ENCODE peak calls at places on chromosomes 13 and 19, in nine cellular contexts. One of them, this sample, is unnamed.
A peak's percentile ranks its signal among the peaks of the same experiment; 100 is the strongest.

GRCh38 chr13:50224534-50224933 is 209.3 kb downstream of the KCNRG start:
- DNase-seq in tibial nerve: no peak
- DNase-seq in hepatocyte: no peak
- DNase-seq in BJ: no peak
- DNase-seq in psoas muscle: no peak
- DNase-seq in A549: no peak
- DNase-seq in SK-N-SH: no peak
- DNase-seq in AG04449: no peak
- DNase-seq in heart left ventricle: no peak
- DNase-seq in this sample: no peak

GRCh38 chr13:91722267-91722884 is 324.0 kb downstream of the GPC5 start:
- DNase-seq in tibial nerve: no peak
- DNase-seq in hepatocyte: peak; percentile 52
- DNase-seq in BJ: no peak
- DNase-seq in psoas muscle: no peak
- DNase-seq in A549: peak; percentile 1
- DNase-seq in SK-N-SH: peak; percentile 36
- DNase-seq in AG04449: no peak
- DNase-seq in heart left ventricle: no peak
- DNase-seq in this sample: no peak

GRCh38 chr19:14159059-14159458 is 22.7 kb upstream of the ASF1B start:
- DNase-seq in tibial nerve: no peak
- DNase-seq in hepatocyte: no peak
- DNase-seq in BJ: no peak
- DNase-seq in psoas muscle: no peak
- DNase-seq in A549: no peak
- DNase-seq in SK-N-SH: no peak
- DNase-seq in AG04449: no peak
- DNase-seq in heart left ventricle: no peak
- DNase-seq in this sample: no peak

GRCh38 chr19:51489113-51489512 is 10.8 kb downstream of the CEACAM18 start:
- DNase-seq in tibial nerve: no peak
- DNase-seq in hepatocyte: no peak
- DNase-seq in BJ: no peak
- DNase-seq in psoas muscle: no peak
- DNase-seq in A549: no peak
- DNase-seq in SK-N-SH: no peak
- DNase-seq in AG04449: no peak
- DNase-seq in heart left ventricle: no peak
- DNase-seq in this sample: no peak

GRCh38 chr19:5434351-5434917 is 20.8 kb upstream of the ZNRF4 start:
- DNase-seq in tibial nerve: no peak
- DNase-seq in hepatocyte: no peak
- DNase-seq in BJ: no peak
- DNase-seq in psoas muscle: no peak
- DNase-seq in A549: no peak
- DNase-seq in SK-N-SH: no peak
- DNase-seq in AG04449: no peak
- DNase-seq in heart left ventricle: no peak
- DNase-seq in this sample: no peak

GRCh38 chr13:106536244-106537034 is 977 bp upstream of the EFNB2 start:
- DNase-seq in tibial nerve: peak; percentile 82
- DNase-seq in hepatocyte: peak; percentile 96
- DNase-seq in BJ: no peak
- DNase-seq in psoas muscle: peak; percentile 94
- DNase-seq in A549: peak; percentile 74
- DNase-seq in SK-N-SH: peak; percentile 81
- DNase-seq in AG04449: no peak
- DNase-seq in heart left ventricle: peak; percentile 96
- DNase-seq in this sample: peak; percentile 82

GRCh38 chr19:33199441-33200265 is 5.5 kb downstream of the LRP3 start:
- DNase-seq in tibial nerve: no peak
- DNase-seq in hepatocyte: no peak
- DNase-seq in BJ: no peak
- DNase-seq in psoas muscle: no peak
- DNase-seq in A549: no peak
- DNase-seq in SK-N-SH: peak; percentile 9
- DNase-seq in AG04449: no peak
- DNase-seq in heart left ventricle: no peak
- DNase-seq in this sample: no peak

GRCh38 chr19:8390617-8390981 is 439 bp downstream of the RAB11B start:
- DNase-seq in tibial nerve: peak; percentile 97
- DNase-seq in hepatocyte: peak; percentile 97
- DNase-seq in BJ: peak; percentile 53
- DNase-seq in psoas muscle: peak; percentile 99
- DNase-seq in A549: peak; percentile 94
- DNase-seq in SK-N-SH: peak; percentile 96
- DNase-seq in AG04449: peak; percentile 37
- DNase-seq in heart left ventricle: peak; percentile 98
- DNase-seq in this sample: peak; percentile 90

GRCh38 chr19:8392017-8392591 is 1.9 kb downstream of the RAB11B start:
- DNase-seq in tibial nerve: no peak
- DNase-seq in hepatocyte: peak; percentile 43
- DNase-seq in BJ: no peak
- DNase-seq in psoas muscle: peak; percentile 70
- DNase-seq in A549: no peak
- DNase-seq in SK-N-SH: peak; percentile 57
- DNase-seq in AG04449: no peak
- DNase-seq in heart left ventricle: no peak
- DNase-seq in this sample: no peak

DNA sequence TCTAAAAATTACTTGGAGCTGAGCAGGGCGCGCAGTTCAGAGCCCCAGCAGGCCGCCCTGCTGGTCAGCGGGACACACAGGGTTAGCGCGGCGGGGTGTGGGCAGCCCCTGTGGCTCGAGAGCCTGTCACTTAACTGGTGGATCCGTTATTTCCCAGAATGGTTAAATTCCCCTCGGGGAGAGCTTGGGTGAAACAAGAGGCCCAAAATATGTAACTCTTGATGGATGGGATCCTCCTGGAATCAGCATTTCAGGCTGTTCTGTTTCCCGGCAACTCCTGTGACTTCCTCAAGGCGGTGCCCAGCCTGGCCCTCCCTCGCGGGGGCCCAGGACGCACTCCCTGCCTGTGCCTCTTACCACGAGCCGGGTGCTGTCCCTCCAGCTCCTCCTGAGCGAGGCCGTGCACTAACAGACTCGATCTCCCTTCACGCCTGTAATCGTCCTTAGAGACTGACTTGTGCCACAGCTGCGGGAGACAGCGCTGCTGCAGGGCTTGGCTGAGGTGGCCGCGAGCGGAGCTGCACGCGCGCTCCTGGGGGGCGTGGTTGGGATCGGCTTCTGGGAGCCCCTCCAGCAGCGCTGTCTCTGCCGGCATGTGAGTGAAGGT is 9.7 kb downstream of the PTBP1 start:
- DNase-seq in tibial nerve: no peak
- DNase-seq in hepatocyte: no peak
- DNase-seq in BJ: no peak
- DNase-seq in psoas muscle: no peak
- DNase-seq in A549: no peak
- DNase-seq in SK-N-SH: peak; percentile 44
- DNase-seq in AG04449: no peak
- DNase-seq in heart left ventricle: no peak
- DNase-seq in this sample: no peak
- TF ChIP-seq CTCF in tibial nerve: no peak
- TF ChIP-seq CTCF in hepatocyte: no peak
- TF ChIP-seq CTCF in BJ: no peak
- TF ChIP-seq CTCF in psoas muscle: no peak
- TF ChIP-seq CTCF in A549: no peak
- TF ChIP-seq CTCF in SK-N-SH: no peak
- TF ChIP-seq CTCF in AG04449: no peak
- TF ChIP-seq CTCF in heart left ventricle: no peak
- TF ChIP-seq CTCF in this sample: no peak

GRCh38 chr19:40803857-40804782 is 5.1 kb downstream of the EGLN2 start:
- DNase-seq in tibial nerve: no peak
- DNase-seq in hepatocyte: no peak
- DNase-seq in BJ: no peak
- DNase-seq in psoas muscle: no peak
- DNase-seq in A549: no peak
- DNase-seq in SK-N-SH: no peak
- DNase-seq in AG04449: no peak
- DNase-seq in heart left ventricle: no peak
- DNase-seq in this sample: peak; percentile 71
- H3K4me3 ChIP-seq in tibial nerve: no peak overlapping the region
- H3K4me3 ChIP-seq in hepatocyte: no peak overlapping the region
- H3K4me3 ChIP-seq in BJ: no peak overlapping the region
- H3K4me3 ChIP-seq in psoas muscle: peak overlapping the region; percentile 53
- H3K4me3 ChIP-seq in A549: no peak overlapping the region
- H3K4me3 ChIP-seq in SK-N-SH: no peak overlapping the region
- H3K4me3 ChIP-seq in AG04449: no peak overlapping the region
- H3K4me3 ChIP-seq in heart left ventricle: peak overlapping the region; percentile 96
- H3K4me3 ChIP-seq in this sample: peak overlapping the region; percentile 41

GRCh38 chr13:64740493-64740892 is 2489.6 kb downstream of the PCDH9 start:
- DNase-seq in tibial nerve: no peak
- DNase-seq in hepatocyte: no peak
- DNase-seq in BJ: no peak
- DNase-seq in psoas muscle: no peak
- DNase-seq in A549: no peak
- DNase-seq in SK-N-SH: no peak
- DNase-seq in AG04449: no peak
- DNase-seq in heart left ventricle: no peak
- DNase-seq in this sample: no peak
- TF ChIP-seq CTCF in tibial nerve: no peak
- TF ChIP-seq CTCF in hepatocyte: no peak
- TF ChIP-seq CTCF in BJ: no peak
- TF ChIP-seq CTCF in psoas muscle: no peak
- TF ChIP-seq CTCF in A549: no peak
- TF ChIP-seq CTCF in SK-N-SH: no peak
- TF ChIP-seq CTCF in AG04449: no peak
- TF ChIP-seq CTCF in heart left ventricle: no peak
- TF ChIP-seq CTCF in this sample: no peak

GRCh38 chr13:53520132-53520531 is 491.5 kb downstream of the OLFM4 start:
- DNase-seq in tibial nerve: no peak
- DNase-seq in hepatocyte: no peak
- DNase-seq in BJ: no peak
- DNase-seq in psoas muscle: no peak
- DNase-seq in A549: no peak
- DNase-seq in SK-N-SH: no peak
- DNase-seq in AG04449: no peak
- DNase-seq in heart left ventricle: no peak
- DNase-seq in this sample: no peak
- H3K4me3 ChIP-seq in tibial nerve: no peak overlapping the region
- H3K4me3 ChIP-seq in hepatocyte: no peak overlapping the region
- H3K4me3 ChIP-seq in BJ: no peak overlapping the region
- H3K4me3 ChIP-seq in psoas muscle: no peak overlapping the region
- H3K4me3 ChIP-seq in A549: no peak overlapping the region
- H3K4me3 ChIP-seq in SK-N-SH: no peak overlapping the region
- H3K4me3 ChIP-seq in AG04449: no peak overlapping the region
- H3K4me3 ChIP-seq in heart left ventricle: no peak overlapping the region
- H3K4me3 ChIP-seq in this sample: no peak overlapping the region

GRCh38 chr19:40906512-40906911 is 24.5 kb upstream of the CYP2A7 start:
- DNase-seq in tibial nerve: no peak
- DNase-seq in hepatocyte: no peak
- DNase-seq in BJ: no peak
- DNase-seq in psoas muscle: no peak
- DNase-seq in A549: no peak
- DNase-seq in SK-N-SH: no peak
- DNase-seq in AG04449: no peak
- DNase-seq in heart left ventricle: no peak
- DNase-seq in this sample: no peak

GRCh38 chr19:40907968-40908735 is 26.1 kb upstream of the CYP2A7 start:
- DNase-seq in tibial nerve: no peak
- DNase-seq in hepatocyte: no peak
- DNase-seq in BJ: no peak
- DNase-seq in psoas muscle: peak; percentile 54
- DNase-seq in A549: no peak
- DNase-seq in SK-N-SH: no peak
- DNase-seq in AG04449: no peak
- DNase-seq in heart left ventricle: no peak
- DNase-seq in this sample: peak; percentile 4

GRCh38 chr19:40908981-40909380 is 26.9 kb upstream of the CYP2A7 start:
- DNase-seq in tibial nerve: no peak
- DNase-seq in hepatocyte: no peak
- DNase-seq in BJ: no peak
- DNase-seq in psoas muscle: no peak
- DNase-seq in A549: no peak
- DNase-seq in SK-N-SH: no peak
- DNase-seq in AG04449: no peak
- DNase-seq in heart left ventricle: no peak
- DNase-seq in this sample: no peak
- TF ChIP-seq CTCF in tibial nerve: no peak
- TF ChIP-seq CTCF in hepatocyte: no peak
- TF ChIP-seq CTCF in BJ: no peak
- TF ChIP-seq CTCF in psoas muscle: peak; percentile 19
- TF ChIP-seq CTCF in A549: peak; percentile 8
- TF ChIP-seq CTCF in SK-N-SH: no peak
- TF ChIP-seq CTCF in AG04449: no peak
- TF ChIP-seq CTCF in heart left ventricle: no peak
- TF ChIP-seq CTCF in this sample: no peak

GRCh38 chr19:2490659-2491058 is 14.7 kb downstream of the GADD45B start:
- DNase-seq in tibial nerve: no peak
- DNase-seq in hepatocyte: no peak
- DNase-seq in BJ: no peak
- DNase-seq in psoas muscle: no peak
- DNase-seq in A549: no peak
- DNase-seq in SK-N-SH: no peak
- DNase-seq in AG04449: no peak
- DNase-seq in heart left ventricle: no peak
- DNase-seq in this sample: no peak

GRCh38 chr19:2488942-2489731 is 13.2 kb downstream of the GADD45B start:
- DNase-seq in tibial nerve: no peak
- DNase-seq in hepatocyte: peak; percentile 83
- DNase-seq in BJ: no peak
- DNase-seq in psoas muscle: peak; percentile 83
- DNase-seq in A549: peak; percentile 53
- DNase-seq in SK-N-SH: peak; percentile 92
- DNase-seq in AG04449: no peak
- DNase-seq in heart left ventricle: peak; percentile 85
- DNase-seq in this sample: no peak

GRCh38 chr19:2492870-2493269 is 16.9 kb downstream of the GADD45B start:
- DNase-seq in tibial nerve: no peak
- DNase-seq in hepatocyte: no peak
- DNase-seq in BJ: no peak
- DNase-seq in psoas muscle: peak; percentile 45
- DNase-seq in A549: no peak
- DNase-seq in SK-N-SH: peak; percentile 33
- DNase-seq in AG04449: no peak
- DNase-seq in heart left ventricle: no peak
- DNase-seq in this sample: no peak

GRCh38 chr19:2488405-2488941 is 12.5 kb downstream of the GADD45B start:
- DNase-seq in tibial nerve: no peak
- DNase-seq in hepatocyte: no peak
- DNase-seq in BJ: no peak
- DNase-seq in psoas muscle: no peak
- DNase-seq in A549: no peak
- DNase-seq in SK-N-SH: no peak
- DNase-seq in AG04449: no peak
- DNase-seq in heart left ventricle: no peak
- DNase-seq in this sample: no peak

DNA sequence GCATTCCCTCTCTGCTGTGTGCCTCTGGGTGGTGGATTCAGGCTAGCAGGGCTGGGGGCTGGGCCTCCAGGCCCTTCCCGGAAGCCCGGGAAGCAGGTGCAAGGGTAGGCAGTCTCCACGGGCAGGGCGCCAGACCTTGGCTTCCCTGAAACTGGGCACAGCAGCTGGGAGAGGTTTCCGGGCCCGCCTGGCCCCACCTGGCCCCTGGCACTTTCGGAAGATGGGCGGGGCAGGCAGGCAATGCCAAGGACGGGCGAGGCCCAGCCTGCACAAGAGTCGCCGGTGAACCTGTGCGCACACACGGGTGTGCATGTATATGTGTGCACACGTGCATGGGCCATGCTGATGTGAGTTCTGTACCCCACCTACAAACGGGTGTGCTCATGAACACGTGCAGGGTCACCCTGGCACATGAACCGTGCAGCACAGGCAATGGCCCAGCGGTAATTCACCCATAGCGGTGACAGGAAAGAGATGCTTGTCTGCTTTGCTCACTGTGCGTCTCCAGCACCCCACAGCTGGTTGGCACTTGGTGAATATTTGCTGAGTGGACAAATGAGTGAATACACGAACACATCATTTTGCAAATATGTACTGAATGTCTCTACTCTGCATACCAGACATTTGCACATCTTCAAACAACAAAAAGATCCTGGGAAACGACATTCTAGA is 15.3 kb downstream of the GADD45B start:
- DNase-seq in tibial nerve: no peak
- DNase-seq in hepatocyte: peak; percentile 46
- DNase-seq in BJ: no peak
- DNase-seq in psoas muscle: peak; percentile 82
- DNase-seq in A549: peak; percentile 81
- DNase-seq in SK-N-SH: no peak
- DNase-seq in AG04449: peak; percentile 90
- DNase-seq in heart left ventricle: no peak
- DNase-seq in this sample: peak; percentile 66
- H3K4me3 ChIP-seq in tibial nerve: no peak overlapping the region
- H3K4me3 ChIP-seq in hepatocyte: no peak overlapping the region
- H3K4me3 ChIP-seq in BJ: no peak overlapping the region
- H3K4me3 ChIP-seq in psoas muscle: peak overlapping the region; percentile 4
- H3K4me3 ChIP-seq in A549: no peak overlapping the region
- H3K4me3 ChIP-seq in SK-N-SH: no peak overlapping the region
- H3K4me3 ChIP-seq in AG04449: no peak overlapping the region
- H3K4me3 ChIP-seq in heart left ventricle: no peak overlapping the region
- H3K4me3 ChIP-seq in this sample: no peak overlapping the region

This sample was measured in GM06990.